ENCODE peak calls at places on chromosomes 7 and 10, in four cellular contexts. B is upper lobe of right lung, N is ovary, U is breast epithelium. K is an unnamed sample.

GRCh38 chr7:51230723-51231122 is 85.9 kb downstream of the COBL start:
- DNase-seq in B (no peak), N (no peak), U (no peak), K (no peak)

GRCh38 chr7:101882595-101883564 is 65.5 kb downstream of the CUX1 start:
- DNase-seq in B (peak), N (peak), U (peak), K (peak)

GRCh38 chr7:118372530-118372929 is 148.0 kb downstream of the ANKRD7 start:
- DNase-seq in B (no peak), N (no peak), U (no peak), K (no peak)

GRCh38 chr10:91891285-91892001 is 17.8 kb downstream of the FGFBP3 start:
- DNase-seq in B (no peak), N (no peak), U (no peak), K (no peak)

GRCh38 chr7:55250313-55250712 is 114.8 kb upstream of the LANCL2 start:
- DNase-seq in B (no peak), N (no peak), U (no peak), K (peak)

GRCh38 chr10:82796510-82796909 is 921.5 kb downstream of the NRG3 start:
- DNase-seq in B (no peak), N (no peak), U (no peak), K (no peak)

GRCh38 chr7:139739863-139740597 is 37.8 kb downstream of the HIPK2 start:
- DNase-seq in B (no peak), N (no peak), U (no peak), K (peak)

GRCh38 chr10:43576580-43576979 is 2.2 kb upstream of the ZNF239 start:
- DNase-seq in B (no peak), N (no peak), U (no peak), K (no peak)

GRCh38 chr10:28564905-28565304 is 32.0 kb downstream of the WAC start:
- DNase-seq in B (no peak), N (no peak), U (no peak), K (no peak)

GRCh38 chr10:122475130-122475529 is 13.8 kb downstream of the HTRA1 start:
- DNase-seq in B (no peak), N (peak), U (no peak), K (no peak)

GRCh38 chr7:107277331-107277730 is 108.5 kb downstream of the HBP1 start:
- DNase-seq in B (no peak), N (no peak), U (no peak), K (no peak)

GRCh38 chr7:13641699-13642098 is 347.8 kb downstream of the ETV1 start:
- DNase-seq in B (no peak), N (no peak), U (no peak), K (no peak)

GRCh38 chr7:120053390-120053961 is 219.5 kb upstream of the KCND2 start:
- DNase-seq in B (no peak), N (no peak), U (no peak), K (no peak)

GRCh38 chr10:72012801-72013200 is 48.6 kb downstream of the CHST3 start:
- DNase-seq in B (no peak), N (no peak), U (no peak), K (no peak)

GRCh38 chr7:66114743-66115727 is at the start of gene CRCP:
- DNase-seq in B (peak), N (peak), U (peak), K (peak)

GRCh38 chr7:135808206-135808605 is 59.6 kb upstream of the FAM180A start:
- DNase-seq in B (no peak), N (no peak), U (no peak), K (no peak)

GRCh38 chr10:29496341-29497162 is 138.2 kb downstream of the SVIL start:
- DNase-seq in B (peak), N (peak), U (peak), K (peak)

GRCh38 chr7:115654384-115655181 is 376.0 kb downstream of the TFEC start:
- DNase-seq in B (no peak), N (no peak), U (no peak), K (no peak)

GRCh38 chr7:5426226-5426475 is 2.5 kb upstream of the TNRC18 start:
- DNase-seq in B (no peak), N (no peak), U (no peak), K (no peak)

GRCh38 chr10:15370741-15371701 is at the start of gene FAM171A1:
- DNase-seq in B (peak), N (peak), U (no peak), K (peak)

GRCh38 chr7:135970682-135971365 is 6.3 kb downstream of the MTPN start:
- DNase-seq in B (no peak), N (no peak), U (no peak), K (no peak)

GRCh38 chr10:79252450-79252849 is 94.8 kb upstream of the PPIF start:
- DNase-seq in B (no peak), N (no peak), U (no peak), K (no peak)

GRCh38 chr7:26508917-26509316 is 217.3 kb downstream of the SNX10 start:
- DNase-seq in B (no peak), N (no peak), U (no peak), K (no peak)

GRCh38 chr10:118730699-118731456 is 23.9 kb downstream of the CACUL1 start:
- DNase-seq in B (no peak), N (no peak), U (no peak), K (no peak)

GRCh38 chr10:118729200-118729599 is 25.6 kb downstream of the CACUL1 start:
- DNase-seq in B (no peak), N (no peak), U (no peak), K (no peak)

GRCh38 chr10:118725784-118726507 is 28.8 kb downstream of the CACUL1 start:
- DNase-seq in B (no peak), N (no peak), U (no peak), K (no peak)

GRCh38 chr10:118732253-118733194 is 22.2 kb downstream of the CACUL1 start:
- DNase-seq in B (no peak), N (no peak), U (no peak), K (no peak)

GRCh38 chr10:118729641-118730258 is 25.0 kb downstream of the CACUL1 start:
- DNase-seq in B (no peak), N (no peak), U (no peak), K (no peak)
- H3K27ac ChIP-seq in B (peak), N (no peak), U (peak), K (peak)

GRCh38 chr7:142348921-142349401 is 91.1 kb upstream of the PRSS58 start:
- DNase-seq in B (no peak), N (no peak), U (no peak), K (no peak)
- H3K27ac ChIP-seq in B (no peak), N (no peak), U (no peak), K (no peak)

DNA sequence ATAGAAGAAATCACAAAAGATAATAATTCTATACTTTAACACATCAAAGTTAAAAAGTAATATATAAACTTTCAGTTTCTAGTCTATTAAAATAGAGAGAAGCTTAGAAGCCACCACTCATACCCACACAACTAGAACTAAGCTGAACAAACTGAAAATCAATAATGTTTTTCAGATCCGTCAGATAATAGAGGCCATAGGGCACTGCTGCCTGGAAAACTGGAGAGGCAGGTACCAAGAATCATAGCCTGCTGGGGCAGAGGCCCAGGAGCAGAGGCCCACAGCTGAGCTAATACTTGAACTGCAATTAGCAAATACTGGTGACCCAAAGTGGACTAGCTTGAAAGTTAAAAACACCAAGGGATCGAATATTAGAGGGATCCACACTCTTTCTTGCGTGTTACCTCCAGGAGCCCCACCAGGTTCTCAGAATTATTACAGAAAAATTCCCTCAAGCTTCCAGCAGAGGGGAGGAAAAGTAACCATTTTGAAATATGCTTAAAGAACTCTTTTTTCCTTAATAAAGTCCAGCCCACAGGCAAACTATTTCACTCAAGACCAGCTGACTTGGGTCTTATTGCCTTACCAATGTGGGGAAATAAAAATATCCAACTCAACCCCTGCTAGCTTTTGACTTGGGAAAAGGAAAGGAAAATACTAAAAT is 774.1 kb upstream of the IGFBP3 start:
- DNase-seq in B (no peak), N (no peak), U (no peak), K (peak)
- H3K27ac ChIP-seq in B (no peak), N (no peak), U (no peak), K (peak)

DNA sequence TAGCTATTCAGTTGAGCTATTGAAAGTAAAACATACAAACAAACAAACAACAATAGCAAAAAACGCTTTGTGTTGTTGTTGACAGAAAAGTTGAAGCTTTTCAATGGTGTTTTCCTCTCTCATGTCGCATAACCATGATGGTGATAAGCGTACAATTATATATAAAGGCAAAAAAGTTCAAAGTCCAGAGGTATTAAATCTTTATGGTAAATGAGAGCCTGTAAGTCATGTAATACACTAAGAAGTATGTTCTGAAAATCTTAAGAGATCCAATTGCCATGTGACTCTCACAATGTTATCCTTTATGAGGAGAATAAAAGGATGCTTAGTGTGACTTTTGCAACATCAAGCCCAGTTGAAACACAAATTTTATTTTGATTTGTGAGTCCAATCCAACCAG is 93.9 kb downstream of the PPP1R9A start:
- DNase-seq in B (no peak), N (no peak), U (no peak), K (no peak)
- H3K27ac ChIP-seq in B (peak), N (no peak), U (no peak), K (no peak)

GRCh38 chr7:128108129-128108528 is 76.9 kb upstream of the LRRC4 start:
- DNase-seq in B (peak), N (no peak), U (no peak), K (no peak)
- H3K27ac ChIP-seq in B (no peak), N (no peak), U (no peak), K (no peak)

DNA sequence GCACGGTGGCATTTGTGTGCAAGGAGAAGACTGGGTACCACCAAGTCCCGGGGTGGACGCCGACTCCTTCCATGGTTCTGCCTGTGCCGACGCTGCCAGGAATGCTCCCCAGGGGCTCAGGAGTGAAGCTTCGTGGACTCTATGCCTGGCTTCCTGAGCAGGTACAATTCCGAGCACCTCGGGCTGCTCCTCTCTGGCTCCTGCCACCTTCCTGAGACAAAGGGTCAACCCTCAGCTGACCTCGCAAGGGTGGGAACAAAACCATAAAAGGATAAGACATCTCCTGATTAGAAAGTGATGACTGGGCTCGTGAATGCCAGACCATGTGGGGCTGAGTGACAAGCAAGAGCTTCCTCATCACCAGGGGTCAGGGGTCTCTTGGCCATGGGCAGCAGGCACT is 31.8 kb downstream of the CALML3 start:
- DNase-seq in B (peak), N (no peak), U (no peak), K (peak)
- H3K27ac ChIP-seq in B (no peak), N (peak), U (no peak), K (no peak)

GRCh38 chr10:128049226-128050010 is 76.8 kb downstream of the MKI67 start:
- DNase-seq in B (no peak), N (peak), U (no peak), K (no peak)
- H3K27ac ChIP-seq in B (peak), N (no peak), U (peak), K (no peak)

GRCh38 chr7:99209781-99210180 is 1.9 kb upstream of the KPNA7 start:
- DNase-seq in B (no peak), N (no peak), U (no peak), K (no peak)
- H3K27ac ChIP-seq in B (peak), N (no peak), U (peak), K (peak)

DNA sequence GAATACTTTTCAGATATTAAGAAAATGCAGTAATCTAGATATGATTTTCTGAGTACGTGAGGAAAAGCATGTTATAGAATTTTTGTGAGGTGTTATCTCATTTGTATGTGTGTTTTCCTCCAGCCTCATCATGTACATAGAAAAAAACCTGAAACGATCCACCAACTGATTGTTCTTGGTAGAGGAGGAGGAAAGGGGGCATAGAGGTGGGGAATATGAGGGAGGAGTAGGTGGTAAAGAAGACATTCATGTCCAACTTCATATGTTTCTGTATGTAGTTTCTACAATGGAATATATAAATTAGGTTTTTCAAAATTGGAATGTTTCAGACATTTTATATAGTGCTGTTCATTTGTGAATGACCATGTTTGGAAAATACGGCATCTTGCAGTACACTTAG is 109.4 kb downstream of the TRIM24 start:
- DNase-seq in B (no peak), N (no peak), U (no peak), K (no peak)
- H3K27ac ChIP-seq in B (no peak), N (no peak), U (no peak), K (no peak)

GRCh38 chr7:105389090-105389650 is 449 bp upstream of the SRPK2 start:
- DNase-seq in B (peak), N (no peak), U (no peak), K (peak)
- H3K27ac ChIP-seq in B (peak), N (peak), U (peak), K (peak)

K was measured in body of pancreas.